ENCODE peak calls at places on chromosomes 16 and 17, in ten cellular contexts. One of them, this sample, is unnamed.

GRCh38 chr16:52624891-52625290 is 77.9 kb upstream of the TOX3 start:
- DNase-seq in naive thymus-derived CD4-positive, alpha-beta T cell: no peak
- DNase-seq in HCT116: no peak
- DNase-seq in foreskin keratinocyte: no peak
- DNase-seq in PC-3: no peak
- DNase-seq in aorta: no peak
- DNase-seq in lower lobe of right lung: no peak
- DNase-seq in cardiac muscle cell: no peak
- DNase-seq in GM23248: no peak
- DNase-seq in IMR-90: no peak
- DNase-seq in this sample: no peak

GRCh38 chr17:73933164-73933766 is 270.2 kb upstream of the RPL38 start:
- DNase-seq in GM23248: no peak
- DNase-seq in naive thymus-derived CD4-positive, alpha-beta T cell: no peak
- DNase-seq in cardiac muscle cell: no peak
- DNase-seq in foreskin keratinocyte: no peak
- DNase-seq in HCT116: no peak
- DNase-seq in PC-3: no peak
- DNase-seq in lower lobe of right lung: no peak
- DNase-seq in aorta: peak; percentile 37
- DNase-seq in IMR-90: no peak
- DNase-seq in this sample: peak; percentile 72

GRCh38 chr16:81755915-81756644 is 23.0 kb upstream of the PLCG2 start:
- DNase-seq in cardiac muscle cell: peak; percentile 59
- DNase-seq in HCT116: no peak
- DNase-seq in GM23248: no peak
- DNase-seq in PC-3: no peak
- DNase-seq in lower lobe of right lung: no peak
- DNase-seq in aorta: no peak
- DNase-seq in naive thymus-derived CD4-positive, alpha-beta T cell: no peak
- DNase-seq in foreskin keratinocyte: no peak
- DNase-seq in IMR-90: no peak
- DNase-seq in this sample: no peak

GRCh38 chr17:80428363-80428762 is 13.4 kb downstream of the ENDOV start:
- DNase-seq in foreskin keratinocyte: no peak
- DNase-seq in GM23248: no peak
- DNase-seq in naive thymus-derived CD4-positive, alpha-beta T cell: no peak
- DNase-seq in HCT116: no peak
- DNase-seq in lower lobe of right lung: peak; percentile 40
- DNase-seq in cardiac muscle cell: no peak
- DNase-seq in PC-3: no peak
- DNase-seq in IMR-90: no peak
- DNase-seq in aorta: peak; percentile 60
- DNase-seq in this sample: no peak

GRCh38 chr17:2083613-2084128 is 28.8 kb downstream of the HIC1 start:
- DNase-seq in aorta: no peak
- DNase-seq in PC-3: no peak
- DNase-seq in lower lobe of right lung: peak; percentile 68
- DNase-seq in cardiac muscle cell: no peak
- DNase-seq in GM23248: no peak
- DNase-seq in HCT116: no peak
- DNase-seq in IMR-90: no peak
- DNase-seq in foreskin keratinocyte: no peak
- DNase-seq in naive thymus-derived CD4-positive, alpha-beta T cell: no peak
- DNase-seq in this sample: no peak

GRCh38 chr17:28598389-28598788 is 436 bp downstream of the SPAG5 start:
- DNase-seq in lower lobe of right lung: no peak
- DNase-seq in PC-3: no peak
- DNase-seq in cardiac muscle cell: no peak
- DNase-seq in HCT116: no peak
- DNase-seq in GM23248: no peak
- DNase-seq in naive thymus-derived CD4-positive, alpha-beta T cell: no peak
- DNase-seq in foreskin keratinocyte: no peak
- DNase-seq in IMR-90: no peak
- DNase-seq in aorta: no peak
- DNase-seq in this sample: no peak

GRCh38 chr17:62718420-62718819 is 89.7 kb downstream of the MARCHF10 start:
- DNase-seq in IMR-90: peak; percentile 61
- DNase-seq in PC-3: peak; percentile 23
- DNase-seq in naive thymus-derived CD4-positive, alpha-beta T cell: no peak
- DNase-seq in cardiac muscle cell: peak; percentile 67
- DNase-seq in foreskin keratinocyte: no peak
- DNase-seq in GM23248: peak; percentile 86
- DNase-seq in lower lobe of right lung: no peak
- DNase-seq in HCT116: no peak
- DNase-seq in aorta: no peak
- DNase-seq in this sample: no peak

GRCh38 chr16:86490859-86491642 is 19.3 kb upstream of the FOXF1 start:
- DNase-seq in foreskin keratinocyte: no peak
- DNase-seq in GM23248: peak; percentile 60
- DNase-seq in cardiac muscle cell: no peak
- DNase-seq in PC-3: peak; percentile 15
- DNase-seq in aorta: peak; percentile 42
- DNase-seq in naive thymus-derived CD4-positive, alpha-beta T cell: no peak
- DNase-seq in HCT116: no peak
- DNase-seq in IMR-90: peak; percentile 52
- DNase-seq in lower lobe of right lung: no peak
- DNase-seq in this sample: no peak

GRCh38 chr17:27496971-27497370 is 40.7 kb downstream of the KSR1 start:
- DNase-seq in aorta: no peak
- DNase-seq in naive thymus-derived CD4-positive, alpha-beta T cell: no peak
- DNase-seq in foreskin keratinocyte: no peak
- DNase-seq in PC-3: no peak
- DNase-seq in cardiac muscle cell: no peak
- DNase-seq in GM23248: no peak
- DNase-seq in lower lobe of right lung: no peak
- DNase-seq in HCT116: no peak
- DNase-seq in IMR-90: no peak
- DNase-seq in this sample: no peak

DNA sequence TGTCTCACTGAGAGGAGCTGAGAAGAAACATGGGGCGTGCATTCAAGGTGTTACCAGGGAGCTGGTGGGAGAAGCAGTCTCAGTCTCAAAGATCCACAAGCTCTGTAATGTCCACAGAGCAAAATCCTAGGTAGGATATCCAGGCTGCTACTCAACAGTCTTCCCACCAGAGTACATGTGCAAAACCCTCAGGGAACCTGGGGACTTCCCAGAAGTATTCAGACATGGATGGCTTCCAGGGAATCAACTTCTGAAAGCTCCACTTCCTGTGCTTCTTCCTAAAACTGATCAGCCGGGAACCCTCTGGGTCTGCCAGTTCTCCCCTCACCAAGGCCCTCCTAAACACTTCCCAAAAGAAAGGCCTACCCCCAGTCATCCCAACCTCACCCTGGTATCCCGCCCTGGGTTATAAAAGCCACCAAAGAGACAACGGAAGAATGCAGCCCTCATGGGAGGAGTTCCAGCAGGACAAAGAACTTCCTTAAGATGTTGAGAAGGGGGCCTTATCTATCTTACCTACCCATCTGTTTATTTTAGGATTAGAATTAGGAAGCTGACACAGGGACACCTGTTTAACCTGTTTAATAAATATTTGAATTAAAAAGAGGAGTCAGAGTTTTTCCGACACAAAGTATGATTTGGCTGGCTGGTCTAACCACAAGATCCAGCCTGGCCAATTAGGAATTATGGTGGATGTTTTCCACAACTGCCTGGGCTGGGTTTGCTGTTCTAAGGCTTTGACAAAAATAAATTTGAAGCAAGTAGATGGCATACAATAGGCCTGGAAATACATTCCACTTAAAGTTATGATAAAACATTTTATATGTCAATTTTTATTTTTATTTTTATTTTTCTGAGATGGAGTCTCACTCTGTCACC is 37.0 kb downstream of the CUEDC1 start:
- DNase-seq in IMR-90: peak; percentile 80
- DNase-seq in GM23248: peak; percentile 46
- DNase-seq in lower lobe of right lung: no peak
- DNase-seq in foreskin keratinocyte: no peak
- DNase-seq in cardiac muscle cell: peak; percentile 45
- DNase-seq in PC-3: peak; percentile 95
- DNase-seq in HCT116: no peak
- DNase-seq in aorta: no peak
- DNase-seq in naive thymus-derived CD4-positive, alpha-beta T cell: no peak
- DNase-seq in this sample: no peak
- H3K4me1 ChIP-seq in IMR-90: peaks cover 32% of the 10 kb centered on the region
- H3K4me1 ChIP-seq in GM23248: peaks cover 22% of the 10 kb centered on the region
- H3K4me1 ChIP-seq in lower lobe of right lung: peaks cover 77% of the 10 kb centered on the region
- H3K4me1 ChIP-seq in foreskin keratinocyte: peaks cover 10% of the 10 kb centered on the region
- H3K4me1 ChIP-seq in cardiac muscle cell: peaks cover 24% of the 10 kb centered on the region
- H3K4me1 ChIP-seq in PC-3: peaks cover 50% of the 10 kb centered on the region
- H3K4me1 ChIP-seq in HCT116: peaks cover 81% of the 10 kb centered on the region
- H3K4me1 ChIP-seq in aorta: peaks cover 6% of the 10 kb centered on the region
- H3K4me1 ChIP-seq in naive thymus-derived CD4-positive, alpha-beta T cell: no peaks in the 10 kb centered on the region
- H3K4me1 ChIP-seq in this sample: peaks cover 100% of the 10 kb centered on the region

GRCh38 chr16:8587065-8587464 is 3.2 kb downstream of the TMEM114 start:
- DNase-seq in cardiac muscle cell: no peak
- DNase-seq in IMR-90: no peak
- DNase-seq in HCT116: no peak
- DNase-seq in naive thymus-derived CD4-positive, alpha-beta T cell: no peak
- DNase-seq in aorta: no peak
- DNase-seq in foreskin keratinocyte: no peak
- DNase-seq in PC-3: no peak
- DNase-seq in GM23248: no peak
- DNase-seq in lower lobe of right lung: no peak
- DNase-seq in this sample: no peak
- H3K27me3 ChIP-seq in cardiac muscle cell: peaks cover 72% of the 10 kb centered on the region
- H3K27me3 ChIP-seq in IMR-90: peaks cover 32% of the 10 kb centered on the region
- H3K27me3 ChIP-seq in HCT116: no peaks in the 10 kb centered on the region
- H3K27me3 ChIP-seq in naive thymus-derived CD4-positive, alpha-beta T cell: peaks cover 17% of the 10 kb centered on the region
- H3K27me3 ChIP-seq in aorta: no peaks in the 10 kb centered on the region
- H3K27me3 ChIP-seq in foreskin keratinocyte: peaks cover 51% of the 10 kb centered on the region
- H3K27me3 ChIP-seq in PC-3: peaks cover 14% of the 10 kb centered on the region
- H3K27me3 ChIP-seq in GM23248: peaks cover 40% of the 10 kb centered on the region
- H3K27me3 ChIP-seq in lower lobe of right lung: peaks cover 45% of the 10 kb centered on the region
- H3K27me3 ChIP-seq in this sample: peaks cover 64% of the 10 kb centered on the region

GRCh38 chr16:85304337-85304736 is 192.1 kb upstream of the CIBAR2 start:
- DNase-seq in cardiac muscle cell: no peak
- DNase-seq in GM23248: no peak
- DNase-seq in foreskin keratinocyte: no peak
- DNase-seq in IMR-90: no peak
- DNase-seq in naive thymus-derived CD4-positive, alpha-beta T cell: no peak
- DNase-seq in lower lobe of right lung: no peak
- DNase-seq in aorta: no peak
- DNase-seq in HCT116: no peak
- DNase-seq in PC-3: no peak
- DNase-seq in this sample: no peak
- H3K4me1 ChIP-seq in cardiac muscle cell: peaks cover 56% of the 10 kb centered on the region
- H3K4me1 ChIP-seq in GM23248: peaks cover 20% of the 10 kb centered on the region
- H3K4me1 ChIP-seq in foreskin keratinocyte: no peaks in the 10 kb centered on the region
- H3K4me1 ChIP-seq in IMR-90: peaks cover 17% of the 10 kb centered on the region
- H3K4me1 ChIP-seq in naive thymus-derived CD4-positive, alpha-beta T cell: peaks cover 62% of the 10 kb centered on the region
- H3K4me1 ChIP-seq in lower lobe of right lung: peaks cover 42% of the 10 kb centered on the region
- H3K4me1 ChIP-seq in aorta: no peaks in the 10 kb centered on the region
- H3K4me1 ChIP-seq in HCT116: peaks cover 62% of the 10 kb centered on the region
- H3K4me1 ChIP-seq in PC-3: no peaks in the 10 kb centered on the region
- H3K4me1 ChIP-seq in this sample: peaks cover 70% of the 10 kb centered on the region

DNA sequence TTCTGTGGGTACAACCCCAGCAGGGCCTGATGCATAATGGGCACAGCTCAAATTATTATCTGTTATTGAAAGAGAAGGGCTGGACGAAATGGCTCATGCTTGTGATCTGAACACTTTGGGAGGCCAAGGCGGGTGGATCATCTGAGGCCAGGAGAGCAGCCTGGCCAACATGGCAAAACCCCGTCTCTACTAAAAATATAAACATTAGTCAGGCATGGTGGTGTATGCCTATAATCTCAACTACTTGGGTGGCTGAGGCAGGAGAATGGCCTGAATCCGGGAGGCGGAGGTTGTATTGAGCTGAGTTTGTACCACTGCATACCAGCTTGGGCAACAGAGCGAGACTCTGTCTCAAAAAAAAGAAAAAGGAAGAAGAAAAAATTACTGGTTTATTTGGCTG is 100.7 kb downstream of the ABCC1 start:
- DNase-seq in naive thymus-derived CD4-positive, alpha-beta T cell: no peak
- DNase-seq in PC-3: no peak
- DNase-seq in aorta: no peak
- DNase-seq in lower lobe of right lung: no peak
- DNase-seq in foreskin keratinocyte: no peak
- DNase-seq in GM23248: no peak
- DNase-seq in HCT116: no peak
- DNase-seq in cardiac muscle cell: no peak
- DNase-seq in IMR-90: no peak
- DNase-seq in this sample: no peak
- H3K27me3 ChIP-seq in naive thymus-derived CD4-positive, alpha-beta T cell: no peaks in the 10 kb centered on the region
- H3K27me3 ChIP-seq in PC-3: no peaks in the 10 kb centered on the region
- H3K27me3 ChIP-seq in aorta: no peaks in the 10 kb centered on the region
- H3K27me3 ChIP-seq in lower lobe of right lung: no peaks in the 10 kb centered on the region
- H3K27me3 ChIP-seq in foreskin keratinocyte: no peaks in the 10 kb centered on the region
- H3K27me3 ChIP-seq in GM23248: no peaks in the 10 kb centered on the region
- H3K27me3 ChIP-seq in HCT116: no peaks in the 10 kb centered on the region
- H3K27me3 ChIP-seq in cardiac muscle cell: no peaks in the 10 kb centered on the region
- H3K27me3 ChIP-seq in IMR-90: no peaks in the 10 kb centered on the region
- H3K27me3 ChIP-seq in this sample: no peaks in the 10 kb centered on the region

DNA sequence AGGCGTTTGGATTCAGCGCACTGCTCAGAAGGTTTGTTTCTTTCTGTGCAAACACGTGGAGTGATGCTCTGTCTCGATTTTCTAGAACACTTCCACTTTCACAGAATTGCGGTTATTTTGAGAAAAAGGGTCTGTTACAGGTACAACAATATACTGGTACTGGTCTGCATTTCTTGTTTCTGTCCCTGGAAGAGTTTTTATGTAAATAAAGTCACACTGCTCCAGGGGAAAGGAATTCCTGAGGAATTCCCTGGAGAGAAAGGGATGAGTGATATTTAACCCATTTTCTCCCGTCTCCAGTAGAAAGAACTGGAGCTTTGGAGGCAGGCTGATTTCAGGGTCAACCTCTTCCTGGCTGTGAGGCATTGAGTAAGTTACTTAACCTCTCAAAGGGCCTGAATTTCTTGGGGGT is 16.2 kb upstream of the RMI2 start:
- DNase-seq in IMR-90: peak; percentile 44
- DNase-seq in HCT116: no peak
- DNase-seq in lower lobe of right lung: no peak
- DNase-seq in GM23248: peak; percentile 63
- DNase-seq in cardiac muscle cell: peak; percentile 44
- DNase-seq in foreskin keratinocyte: no peak
- DNase-seq in aorta: no peak
- DNase-seq in naive thymus-derived CD4-positive, alpha-beta T cell: no peak
- DNase-seq in PC-3: peak; percentile 19
- DNase-seq in this sample: no peak
- H3K4me1 ChIP-seq in IMR-90: peaks cover 24% of the 10 kb centered on the region
- H3K4me1 ChIP-seq in HCT116: peaks cover 27% of the 10 kb centered on the region
- H3K4me1 ChIP-seq in lower lobe of right lung: peaks cover 23% of the 10 kb centered on the region
- H3K4me1 ChIP-seq in GM23248: peaks cover 17% of the 10 kb centered on the region
- H3K4me1 ChIP-seq in cardiac muscle cell: no peaks in the 10 kb centered on the region
- H3K4me1 ChIP-seq in foreskin keratinocyte: peaks cover 8% of the 10 kb centered on the region
- H3K4me1 ChIP-seq in aorta: no peaks in the 10 kb centered on the region
- H3K4me1 ChIP-seq in naive thymus-derived CD4-positive, alpha-beta T cell: peaks cover 8% of the 10 kb centered on the region
- H3K4me1 ChIP-seq in PC-3: peaks cover 28% of the 10 kb centered on the region
- H3K4me1 ChIP-seq in this sample: peaks cover 19% of the 10 kb centered on the region

GRCh38 chr17:81486174-81486810 is 26.3 kb downstream of the ACTG1 start:
- DNase-seq in HCT116: no peak
- DNase-seq in aorta: no peak
- DNase-seq in lower lobe of right lung: no peak
- DNase-seq in foreskin keratinocyte: no peak
- DNase-seq in IMR-90: no peak
- DNase-seq in PC-3: no peak
- DNase-seq in cardiac muscle cell: no peak
- DNase-seq in naive thymus-derived CD4-positive, alpha-beta T cell: no peak
- DNase-seq in GM23248: no peak
- DNase-seq in this sample: no peak
- H3K27me3 ChIP-seq in HCT116: no peaks in the 10 kb centered on the region
- H3K27me3 ChIP-seq in aorta: peaks cover 2% of the 10 kb centered on the region
- H3K27me3 ChIP-seq in lower lobe of right lung: no peaks in the 10 kb centered on the region
- H3K27me3 ChIP-seq in foreskin keratinocyte: peaks cover 14% of the 10 kb centered on the region
- H3K27me3 ChIP-seq in IMR-90: no peaks in the 10 kb centered on the region
- H3K27me3 ChIP-seq in PC-3: no peaks in the 10 kb centered on the region
- H3K27me3 ChIP-seq in cardiac muscle cell: no peaks in the 10 kb centered on the region
- H3K27me3 ChIP-seq in naive thymus-derived CD4-positive, alpha-beta T cell: peaks cover 12% of the 10 kb centered on the region
- H3K27me3 ChIP-seq in GM23248: no peaks in the 10 kb centered on the region
- H3K27me3 ChIP-seq in this sample: no peaks in the 10 kb centered on the region